ENCODE peak calls at places on chromosomes 16 and 17, in five cellular contexts. D is glutamatergic neuron; O is stimulated activated CD8-positive, alpha-beta memory T cell treated with anti-CD3 and anti-CD28 coated beads, Interleukin-15, amount 100 ng/mL, for 24 hours; B is T follicular helper cell; X is left cardiac atrium. E is an unnamed sample.

GRCh38 chr16:8919089-8919933 is 37.2 kb downstream of the LITAFD start:
- DNase-seq in O (no peak), B (no peak), X (no peak), D (no peak), E (no peak)

GRCh38 chr16:57263585-57264351 is 18.7 kb downstream of the ARL2BP start:
- DNase-seq in D (no peak), B (no peak), O (no peak), X (peak; percentile 15), E (no peak)

GRCh38 chr16:72427001-72427785 is 255.2 kb upstream of the PMFBP1 start:
- DNase-seq in X (no peak), D (no peak), O (no peak), B (no peak), E (no peak)

GRCh38 chr16:89925596-89926079 is 2.5 kb downstream of the TUBB3 start:
- DNase-seq in D (no peak), O (no peak), B (no peak), X (no peak), E (no peak)

GRCh38 chr17:41211845-41212466 is 14.5 kb upstream of the KRTAP9-2 start:
- DNase-seq in D (no peak), O (no peak), B (no peak), X (no peak), E (no peak)

GRCh38 chr17:80882323-80882722 is 109.3 kb upstream of the CHMP6 start:
- DNase-seq in X (peak; percentile 12), O (no peak), D (no peak), B (no peak), E (no peak)

GRCh38 chr16:2689968-2690830 is 7.9 kb downstream of the KCTD5 start:
- DNase-seq in D (peak; percentile 13), O (no peak), B (no peak), X (peak; percentile 25), E (peak; percentile 2)

GRCh38 chr17:62625870-62626200 is 1.6 kb upstream of the MRC2 start:
- DNase-seq in B (no peak), X (no peak), D (no peak), O (no peak), E (peak; percentile 92)

GRCh38 chr16:57998484-57998883 is 2.0 kb downstream of the ZNF319 start:
- DNase-seq in O (no peak), D (peak; percentile 22), B (peak; percentile 25), X (no peak), E (no peak)

GRCh38 chr16:78503501-78504110 is 404.2 kb downstream of the WWOX start:
- DNase-seq in X (no peak), B (peak; percentile 33), D (peak; percentile 34), O (no peak), E (no peak)

GRCh38 chr16:59865071-59865671 is 1131.1 kb upstream of the GOT2 start:
- DNase-seq in B (no peak), O (no peak), D (no peak), X (no peak), E (no peak)

GRCh38 chr17:61250335-61250890 is 149.2 kb upstream of the TBX2 start:
- DNase-seq in O (no peak), B (no peak), X (no peak), D (no peak), E (no peak)

GRCh38 chr17:1122681-1123396 is 56.9 kb downstream of the ABR start:
- DNase-seq in O (peak; percentile 78), D (peak; percentile 87), B (peak; percentile 70), X (peak; percentile 86), E (peak; percentile 81)

GRCh38 chr16:57032931-57033330 is 43.6 kb downstream of the NLRC5 start:
- DNase-seq in X (no peak), B (no peak), D (no peak), O (no peak), E (no peak)

GRCh38 chr16:56258508-56259424 is 67.5 kb downstream of the GNAO1 start:
- DNase-seq in D (no peak), O (no peak), B (no peak), X (no peak), E (no peak)

GRCh38 chr17:7238418-7239090 is 703 bp downstream of the PHF23 start:
- DNase-seq in O (no peak), X (peak; percentile 55), B (no peak), D (no peak), E (peak; percentile 46)

GRCh38 chr17:42459983-42460300 is 1.3 kb downstream of the ATP6V0A1 start:
- DNase-seq in D (no peak), X (no peak), O (no peak), B (no peak), E (no peak)

GRCh38 chr17:40516581-40517285 is 15.3 kb upstream of the TNS4 start:
- DNase-seq in O (no peak), B (peak; percentile 63), X (no peak), D (no peak), E (no peak)

GRCh38 chr17:81345211-81346089 is 49.8 kb upstream of the BAHCC1 start:
- DNase-seq in X (peak; percentile 93), D (peak; percentile 78), B (peak; percentile 16), O (no peak), E (no peak)

GRCh38 chr17:1490643-1491405 is 1.7 kb downstream of the MYO1C start:
- DNase-seq in D (peak; percentile 60), B (peak; percentile 38), X (peak; percentile 85), O (no peak), E (peak; percentile 86)

GRCh38 chr16:23362460-23363317 is 60.6 kb downstream of the SCNN1B start:
- DNase-seq in X (no peak), O (no peak), D (no peak), B (no peak), E (no peak)

GRCh38 chr16:69273009-69273408 is 38.1 kb upstream of the VPS4A start:
- DNase-seq in O (no peak), D (no peak), B (no peak), X (no peak), E (no peak)

GRCh38 chr16:2339521-2340484 is 725 bp downstream of the ABCA3 start:
- DNase-seq in D (peak; percentile 84), X (peak; percentile 74), O (no peak), B (peak; percentile 15), E (no peak)

E was measured in D721Med.